ENCODE peak calls at places on chromosomes 4 and X, in four cellular contexts. P is HCT116, C is psoas muscle, X is colonic mucosa. Y is an unnamed sample.

GRCh38 chr4:84750260-84750955 is 167.5 kb downstream of the CDS1 start:
- DNase-seq in C (no peak), X (no peak), P (peak; percentile 12), Y (no peak)

GRCh38 chrX:15336023-15336413 is 695 bp upstream of the PIGA start:
- DNase-seq in P (no peak), X (no peak), C (no peak), Y (no peak)

GRCh38 chrX:17078031-17078730 is 131.7 kb downstream of the REPS2 start:
- DNase-seq in C (no peak), P (no peak), X (no peak), Y (no peak)

GRCh38 chrX:154059729-154060245 is 37.7 kb downstream of the MECP2 start:
- DNase-seq in C (no peak), X (no peak), P (no peak), Y (no peak)

GRCh38 chr4:81207793-81208192 is 7.2 kb downstream of the PRKG2 start:
- DNase-seq in C (no peak), P (no peak), X (no peak), Y (no peak)

GRCh38 chr4:125132281-125132680 is 182.5 kb upstream of the FAT4 start:
- DNase-seq in P (no peak), C (no peak), X (no peak), Y (no peak)

GRCh38 chr4:165986956-165987698 is 114.1 kb downstream of the TLL1 start:
- DNase-seq in C (no peak), P (no peak), X (no peak), Y (no peak)

GRCh38 chrX:105191878-105192277 is 28.6 kb downstream of the TEX13A start:
- DNase-seq in C (no peak), P (no peak), X (no peak), Y (no peak)

GRCh38 chr4:113404167-113404571 is 354.7 kb downstream of the ANK2 start:
- DNase-seq in X (no peak), C (no peak), P (no peak), Y (no peak)

GRCh38 chrX:110966839-110967238 is 129.2 kb upstream of the PAK3 start:
- DNase-seq in X (no peak), C (no peak), P (no peak), Y (no peak)

GRCh38 chr4:48033825-48034413 is 17.3 kb downstream of the NIPAL1 start:
- DNase-seq in P (peak; percentile 10), C (no peak), X (peak; percentile 65), Y (no peak)

GRCh38 chr4:15649914-15650545 is 5.1 kb downstream of the FBXL5 start:
- DNase-seq in C (no peak), P (peak; percentile 45), X (peak; percentile 52), Y (no peak)

GRCh38 chrX:104659037-104659744 is 93.2 kb downstream of the IL1RAPL2 start:
- DNase-seq in X (no peak), P (no peak), C (no peak), Y (peak; percentile 43)

GRCh38 chr4:128394778-128395177 is 107.2 kb upstream of the PGRMC2 start:
- DNase-seq in X (no peak), C (peak; percentile 58), P (no peak), Y (no peak)

GRCh38 chr4:182574706-182575105 is 331.5 kb downstream of the TENM3 start:
- DNase-seq in C (no peak), X (no peak), P (no peak), Y (no peak)

GRCh38 chrX:48918303-48918643 is 551 bp downstream of the PIM2 start:
- DNase-seq in C (no peak), X (no peak), P (no peak), Y (no peak)

GRCh38 chrX:119036369-119037029 is 36.3 kb upstream of the CT47C1 start:
- DNase-seq in C (no peak), P (no peak), X (no peak), Y (no peak)

GRCh38 chr4:147057631-147057980 is 111.9 kb upstream of the TTC29 start:
- DNase-seq in X (no peak), C (no peak), P (no peak), Y (no peak)

GRCh38 chr4:151690884-151691283 is 69.9 kb downstream of the GATB start:
- DNase-seq in C (no peak), P (no peak), X (no peak), Y (no peak)

GRCh38 chrX:95346854-95347253 is 1337.8 kb upstream of the DIAPH2 start:
- DNase-seq in C (no peak), P (no peak), X (no peak), Y (no peak)

GRCh38 chr4:158827475-158828085 is 58.8 kb downstream of the FNIP2 start:
- DNase-seq in X (no peak), P (no peak), C (no peak), Y (no peak)

GRCh38 chr4:1012031-1012739 is 759 bp downstream of the FGFRL1 start:
- DNase-seq in P (no peak), C (peak; percentile 44), X (peak; percentile 71), Y (no peak)

GRCh38 chr4:88719381-88719780 is 21.8 kb upstream of the NAP1L5 start:
- DNase-seq in X (no peak), C (no peak), P (no peak), Y (no peak)

GRCh38 chr4:173415092-173415491 is 16.2 kb upstream of the SCRG1 start:
- DNase-seq in P (no peak), C (no peak), X (no peak), Y (no peak)

GRCh38 chr4:24910504-24910903 is 2.3 kb downstream of the CCDC149 start:
- DNase-seq in C (no peak), P (no peak), X (no peak), Y (no peak)

GRCh38 chr4:24914460-24914859 is 1.6 kb upstream of the CCDC149 start:
- DNase-seq in X (no peak), C (no peak), P (no peak), Y (no peak)

GRCh38 chr4:24915121-24915922 is 2.5 kb upstream of the CCDC149 start:
- DNase-seq in X (no peak), C (no peak), P (no peak), Y (no peak)

GRCh38 chr4:24912252-24913098 is at the start of gene CCDC149:
- DNase-seq in X (peak; percentile 85), C (peak; percentile 68), P (peak; percentile 56), Y (peak; percentile 88)

DNA sequence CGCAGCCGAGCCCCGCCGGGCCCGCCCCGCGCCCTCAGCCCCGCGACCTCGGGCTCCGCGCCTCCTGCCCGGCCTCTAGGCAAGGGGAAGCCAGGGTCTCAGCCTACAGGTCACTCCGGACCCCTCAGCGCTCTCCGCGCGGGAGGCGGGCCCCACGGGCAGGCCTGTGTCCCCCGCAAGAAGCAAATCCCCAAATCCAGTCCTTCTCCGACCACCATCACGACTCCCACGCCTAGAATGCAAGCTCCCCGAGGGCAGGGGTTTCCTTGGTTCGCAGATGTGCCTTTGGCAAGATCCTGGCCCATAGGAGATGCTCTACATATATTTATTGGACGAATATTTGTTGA is 230 bp upstream of the CCDC149 start:
- DNase-seq in P (no peak), X (no peak), C (no peak), Y (no peak)
- H3K27ac ChIP-seq in P (peak overlapping the region; percentile 73), X (peak overlapping the region; percentile 33), C (peak overlapping the region; percentile 88), Y (peak overlapping the region; percentile 83)

GRCh38 chrX:130758072-130758471 is 144.9 kb downstream of the ENOX2 start:
- DNase-seq in X (no peak), P (no peak), C (no peak), Y (no peak)
- H3K27me3 ChIP-seq in X (no peaks in the 10 kb centered on the region), P (no peaks in the 10 kb centered on the region), C (no peaks in the 10 kb centered on the region), Y (no peaks in the 10 kb centered on the region)

GRCh38 chr4:168601899-168602298 is 105.0 kb downstream of the PALLD start:
- DNase-seq in C (no peak), P (no peak), X (no peak), Y (no peak)
- H3K27ac ChIP-seq in C (no peak overlapping the region), P (peak overlapping the region; percentile 2), X (no peak overlapping the region), Y (no peak overlapping the region)

GRCh38 chrX:40647307-40648197 is at the start of gene CXorf38:
- DNase-seq in C (peak; percentile 95), X (peak; percentile 95), P (peak; percentile 66), Y (peak; percentile 97)

GRCh38 chrX:40646489-40647306 is 663 bp downstream of the CXorf38 start:
- DNase-seq in P (no peak), X (peak; percentile 62), C (peak; percentile 52), Y (peak; percentile 84)

GRCh38 chrX:40653535-40653934 is 6.2 kb upstream of the CXorf38 start:
- DNase-seq in P (no peak), C (no peak), X (no peak), Y (no peak)

GRCh38 chrX:40651620-40652223 is 4.4 kb upstream of the CXorf38 start:
- DNase-seq in P (peak; percentile 45), X (peak; percentile 78), C (peak; percentile 52), Y (peak; percentile 75)

GRCh38 chrX:40652664-40653063 is 5.3 kb upstream of the CXorf38 start:
- DNase-seq in X (no peak), P (no peak), C (no peak), Y (no peak)
- H3K27me3 ChIP-seq in X (no peaks in the 10 kb centered on the region), P (no peaks in the 10 kb centered on the region), C (no peaks in the 10 kb centered on the region), Y (no peaks in the 10 kb centered on the region)